ENCODE peak calls at places on chromosomes 16 and 17, in six cellular contexts. U, Q, N, S, K and B are unnamed samples.
A peak's percentile ranks its signal among the peaks of the same experiment; 100 is the strongest.

GRCh38 chr16:68396481-68396880 is 51.8 kb downstream of the SMPD3 start:
- DNase-seq in U (peak; percentile 9), Q (peak; percentile 64), N (peak; percentile 63), S (no peak), K (peak; percentile 43), B (no peak)

GRCh38 chr16:83818276-83818675 is 10.5 kb downstream of the HSBP1 start:
- DNase-seq in U (no peak), Q (no peak), N (no peak), S (no peak), K (no peak), B (no peak)

GRCh38 chr17:45294506-45294905 is 22.3 kb downstream of the MAP3K14 start:
- DNase-seq in U (no peak), Q (peak; percentile 80), N (no peak), S (peak; percentile 20), K (no peak), B (no peak)

GRCh38 chr16:24668481-24669001 is 60.9 kb upstream of the TNRC6A start:
- DNase-seq in U (no peak), Q (no peak), N (no peak), S (no peak), K (no peak), B (no peak)

GRCh38 chr17:79931517-79932309 is 92.5 kb upstream of the CBX4 start:
- DNase-seq in U (no peak), Q (no peak), N (no peak), S (no peak), K (no peak), B (no peak)

GRCh38 chr16:89793955-89794354 is 22.5 kb downstream of the FANCA start:
- DNase-seq in U (no peak), Q (no peak), N (no peak), S (no peak), K (no peak), B (no peak)

GRCh38 chr17:39027037-39027436 is 59.8 kb upstream of the FBXO47 start:
- DNase-seq in U (no peak), Q (peak; percentile 76), N (no peak), S (peak; percentile 82), K (peak; percentile 81), B (peak; percentile 82)

GRCh38 chr17:9239260-9239820 is 218.0 kb downstream of the NTN1 start:
- DNase-seq in U (no peak), Q (peak; percentile 27), N (no peak), S (no peak), K (peak; percentile 64), B (peak; percentile 33)

GRCh38 chr16:18983565-18984424 is at the start of gene TMC7:
- DNase-seq in U (no peak), Q (peak; percentile 83), N (no peak), S (peak; percentile 81), K (peak; percentile 90), B (peak; percentile 87)

GRCh38 chr17:43584666-43585102 is 38.5 kb upstream of the ETV4 start:
- DNase-seq in U (no peak), Q (no peak), N (no peak), S (no peak), K (no peak), B (no peak)

GRCh38 chr16:15601212-15601879 is 41.6 kb downstream of the MARF1 start:
- DNase-seq in U (no peak), Q (no peak), N (no peak), S (no peak), K (no peak), B (no peak)

GRCh38 chr16:73062640-73063283 is 14.8 kb upstream of the ZFHX3 start:
- DNase-seq in U (no peak), Q (no peak), N (no peak), S (no peak), K (no peak), B (peak; percentile 20)

GRCh38 chr16:3089717-3090592 is 9.1 kb downstream of the ZSCAN10 start:
- DNase-seq in U (no peak), Q (no peak), N (no peak), S (no peak), K (no peak), B (no peak)

GRCh38 chr17:42334667-42335066 is 46.4 kb downstream of the STAT5A start:
- DNase-seq in U (no peak), Q (no peak), N (no peak), S (no peak), K (no peak), B (no peak)

GRCh38 chr17:80942360-80943345 is 49.0 kb upstream of the CHMP6 start:
- DNase-seq in U (peak; percentile 4), Q (peak; percentile 76), N (no peak), S (peak; percentile 95), K (peak; percentile 79), B (peak; percentile 93)

GRCh38 chr17:17545984-17546383 is 45.5 kb downstream of the PEMT start:
- DNase-seq in U (no peak), Q (no peak), N (no peak), S (peak; percentile 11), K (no peak), B (no peak)

GRCh38 chr17:74449773-74450172 is 16.7 kb upstream of the CD300A start:
- DNase-seq in U (no peak), Q (peak; percentile 69), N (no peak), S (no peak), K (no peak), B (no peak)

GRCh38 chr16:11675561-11676511 is 7.6 kb downstream of the SNN start:
- DNase-seq in U (no peak), Q (peak; percentile 84), N (no peak), S (peak; percentile 44), K (no peak), B (peak; percentile 31)

GRCh38 chr16:77945126-77945525 is 77.2 kb upstream of the CLEC3A start:
- DNase-seq in U (no peak), Q (no peak), N (no peak), S (no peak), K (no peak), B (no peak)

GRCh38 chr16:71803305-71803690 is 5.3 kb downstream of the AP1G1 start:
- DNase-seq in U (no peak), Q (no peak), N (no peak), S (no peak), K (no peak), B (no peak)

GRCh38 chr17:6456914-6457687 is 12.8 kb downstream of the PIMREG start:
- DNase-seq in U (no peak), Q (peak; percentile 50), N (no peak), S (peak; percentile 29), K (peak; percentile 33), B (peak; percentile 44)

GRCh38 chr17:38868095-38868967 is 1.5 kb upstream of the LASP1 start:
- DNase-seq in U (no peak), Q (peak; percentile 44), N (peak; percentile 83), S (peak; percentile 77), K (no peak), B (peak; percentile 67)

GRCh38 chr17:28174352-28175046 is 132.0 kb downstream of the NLK start:
- DNase-seq in U (no peak), Q (no peak), N (peak; percentile 4), S (no peak), K (no peak), B (no peak)

GRCh38 chr17:59754547-59754946 is 47.1 kb downstream of the VMP1 start:
- DNase-seq in U (peak; percentile 92), Q (no peak), N (no peak), S (no peak), K (no peak), B (no peak)

GRCh38 chr17:77190561-77190960 is 49.8 kb downstream of the SEC14L1 start:
- DNase-seq in U (no peak), Q (no peak), N (no peak), S (no peak), K (no peak), B (no peak)

GRCh38 chr17:75652934-75653549 is 13.9 kb downstream of the RECQL5 start:
- DNase-seq in U (no peak), Q (no peak), N (peak; percentile 75), S (no peak), K (no peak), B (no peak)

GRCh38 chr16:73365010-73365409 is 317.1 kb upstream of the ZFHX3 start:
- DNase-seq in U (no peak), Q (peak; percentile 52), N (no peak), S (no peak), K (no peak), B (peak; percentile 23)

DNA sequence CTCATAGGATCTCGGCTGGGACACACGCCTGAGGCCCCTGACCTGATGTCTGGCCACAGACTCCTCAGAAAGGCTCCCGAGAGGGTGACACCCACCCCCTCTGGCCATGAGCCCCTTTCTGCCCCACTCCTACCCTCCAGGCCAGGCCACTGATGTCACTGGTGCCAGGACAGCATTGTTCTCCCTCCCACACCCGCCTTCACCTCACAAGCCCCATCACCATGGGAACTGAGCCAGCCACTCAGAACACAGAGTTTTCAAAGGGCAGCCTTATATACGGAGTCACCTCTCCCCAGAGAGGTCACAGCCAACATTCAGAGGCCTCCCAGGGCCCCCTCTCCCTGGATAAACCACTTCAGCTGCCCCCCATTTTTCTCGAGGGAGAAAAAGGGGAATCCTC is at the start of gene C16orf82:
- DNase-seq in U (no peak), Q (no peak), N (no peak), S (no peak), K (no peak), B (no peak)
- H3K4me3 ChIP-seq in U (no peak within 1 kb of the TSS), Q (no peak within 1 kb of the TSS), N (no peak within 1 kb of the TSS), S (no peak within 1 kb of the TSS), K (no peak within 1 kb of the TSS), B (no peak within 1 kb of the TSS)

DNA sequence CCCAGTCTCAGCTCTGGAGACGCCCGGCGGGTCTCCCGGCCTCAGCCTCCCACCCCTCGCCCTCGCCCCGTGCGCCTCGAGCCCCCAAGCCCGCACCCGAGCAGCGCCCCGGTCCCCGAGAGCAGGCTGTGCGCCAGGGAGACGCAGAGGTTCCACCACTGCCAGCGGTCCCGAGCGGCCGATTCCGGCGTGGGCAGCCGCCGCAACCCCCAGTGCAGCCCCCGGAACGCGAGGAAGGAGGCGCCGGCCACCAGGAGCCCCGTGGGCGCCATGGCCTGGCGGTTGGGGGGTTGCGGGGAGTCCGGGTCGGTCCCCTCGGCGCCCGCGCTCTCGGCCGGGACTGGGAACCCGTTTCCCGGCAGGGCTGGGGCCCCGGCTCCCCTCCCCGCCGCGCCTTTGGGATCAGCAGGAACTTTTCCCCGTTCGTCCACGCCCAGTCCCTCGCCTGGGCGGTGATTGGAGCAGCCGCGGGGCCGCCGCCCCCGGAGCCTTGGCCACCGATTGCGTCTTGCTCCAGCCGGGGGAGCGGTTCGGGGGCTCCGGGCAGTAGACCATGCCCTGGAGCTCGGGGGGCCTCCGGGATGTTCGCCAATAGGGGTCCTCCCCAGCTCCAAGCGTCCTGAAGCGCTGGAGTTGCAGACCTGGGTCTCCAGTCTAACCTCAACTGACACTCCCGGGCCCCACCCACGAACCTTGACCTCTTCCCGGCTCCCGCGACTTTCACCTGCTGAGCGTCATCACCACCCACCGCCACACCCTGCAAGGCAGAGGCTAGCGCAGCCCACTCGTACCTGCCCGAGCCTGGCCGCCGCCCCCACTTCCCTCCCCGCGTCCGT is at the start of gene TLCD2:
- DNase-seq in U (no peak), Q (peak; percentile 80), N (no peak), S (peak; percentile 80), K (peak; percentile 84), B (peak; percentile 74)
- H3K4me3 ChIP-seq in U (peak within 1 kb of the TSS; percentile 63), Q (peak within 1 kb of the TSS; percentile 59), N (no peak within 1 kb of the TSS), S (peak within 1 kb of the TSS; percentile 74), K (peak within 1 kb of the TSS; percentile 81), B (peak within 1 kb of the TSS; percentile 72)

DNA sequence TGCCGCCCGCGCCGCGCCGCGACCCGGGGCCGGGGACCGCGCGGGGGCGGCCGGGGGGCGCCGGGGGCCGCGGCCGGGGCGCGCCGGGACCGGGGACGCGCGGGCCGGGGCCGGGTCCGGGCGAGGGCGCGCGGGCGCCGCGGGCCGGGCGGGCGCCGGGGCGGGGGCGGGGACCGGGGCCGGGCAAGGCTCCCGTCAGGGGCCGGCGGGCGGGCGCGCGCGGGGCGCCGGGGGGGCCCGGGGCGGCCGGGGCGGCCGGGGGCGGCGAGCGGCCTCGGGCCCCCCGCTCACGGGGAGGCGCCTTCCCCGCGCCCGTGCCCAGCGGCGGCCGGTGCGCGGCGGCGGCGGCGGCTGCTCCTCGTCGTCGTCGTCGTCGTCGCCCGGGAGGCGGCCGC is 586 bp downstream of the ZCCHC14 start:
- DNase-seq in U (no peak), Q (no peak), N (no peak), S (no peak), K (no peak), B (no peak)
- H3K4me3 ChIP-seq in U (peak overlapping the region; percentile 59), Q (peak overlapping the region; percentile 52), N (peak overlapping the region; percentile 68), S (peak overlapping the region; percentile 71), K (peak overlapping the region; percentile 59), B (peak overlapping the region; percentile 59)

GRCh38 chr17:57662644-57663308 is 82.3 kb downstream of the CCDC182 start:
- DNase-seq in U (peak; percentile 95), Q (peak; percentile 92), N (no peak), S (peak; percentile 96), K (peak; percentile 93), B (peak; percentile 98)
- H3K4me3 ChIP-seq in U (peak overlapping the region; percentile 34), Q (peak overlapping the region; percentile 39), N (no peak overlapping the region), S (peak overlapping the region; percentile 62), K (peak overlapping the region; percentile 45), B (peak overlapping the region; percentile 44)